ENCODE peak calls at places on chromosome 22, in four cellular contexts. U is stomach, X is colonic mucosa, F is neural progenitor cell. D is an unnamed sample. For H3K36me3 and H3K4me1, the result is how much of the 10 kb centered on the place peaks cover.

GRCh38 chr22:36160499-36160942 is at the start of gene APOL3:
- DNase-seq in U (peak), X (peak), F (no peak), D (peak)

GRCh38 chr22:35043932-35044319 is 22.0 kb upstream of the ISX start:
- DNase-seq in U (no peak), X (no peak), F (no peak), D (no peak)

GRCh38 chr22:46934746-46935491 is 172.5 kb downstream of the TBC1D22A start:
- DNase-seq in U (no peak), X (peak), F (no peak), D (no peak)

GRCh38 chr22:46436595-46437163 is 100.7 kb downstream of the CELSR1 start:
- DNase-seq in U (no peak), X (no peak), F (no peak), D (no peak)

GRCh38 chr22:37273126-37273845 is 9.0 kb upstream of the CYTH4 start:
- DNase-seq in U (no peak), X (no peak), F (no peak), D (no peak)

GRCh38 chr22:34055525-34056200 is 135.4 kb upstream of the LARGE1 start:
- DNase-seq in U (peak), X (no peak), F (peak), D (no peak)

GRCh38 chr22:45310331-45311032 is 748 bp downstream of the FAM118A start:
- DNase-seq in U (no peak), X (no peak), F (peak), D (no peak)

GRCh38 chr22:22025320-22026156 is 43.0 kb upstream of the TOP3B start:
- DNase-seq in U (no peak), X (no peak), F (no peak), D (no peak)

GRCh38 chr22:33918676-33919590 is 1.3 kb downstream of the LARGE1 start:
- DNase-seq in U (no peak), X (no peak), F (no peak), D (no peak)

GRCh38 chr22:17746916-17747315 is 27.4 kb downstream of the BID start:
- DNase-seq in U (no peak), X (no peak), F (no peak), D (no peak)

GRCh38 chr22:45129703-45130524 is 33.8 kb upstream of the NUP50 start:
- DNase-seq in U (no peak), X (no peak), F (no peak), D (no peak)

GRCh38 chr22:40753114-40753513 is 66.0 kb downstream of the SLC25A17 start:
- DNase-seq in U (no peak), X (no peak), F (no peak), D (no peak)

GRCh38 chr22:44351685-44352377 is 39.1 kb upstream of the SHISAL1 start:
- DNase-seq in U (no peak), X (no peak), F (peak), D (no peak)

GRCh38 chr22:46287873-46288751 is 8.6 kb upstream of the GTSE1 start:
- DNase-seq in U (peak), X (no peak), F (no peak), D (peak)

GRCh38 chr22:33450756-33451155 is 392.6 kb upstream of the SYN3 start:
- DNase-seq in U (no peak), X (no peak), F (no peak), D (no peak)

GRCh38 chr22:36145881-36146280 is 14.7 kb downstream of the APOL3 start:
- DNase-seq in U (no peak), X (no peak), F (no peak), D (no peak)

GRCh38 chr22:22810018-22810427 is 77.6 kb upstream of the IGLL5 start:
- DNase-seq in U (peak), X (no peak), F (peak), D (peak)

GRCh38 chr22:37501610-37502341 is 15.6 kb upstream of the MFNG start:
- DNase-seq in U (peak), X (peak), F (no peak), D (peak)

GRCh38 chr22:36816635-36817428 is at the start of gene PVALB:
- DNase-seq in U (no peak), X (no peak), F (peak), D (no peak)

GRCh38 chr22:46173152-46173551 is 22.8 kb downstream of the PPARA start:
- DNase-seq in U (no peak), X (no peak), F (no peak), D (no peak)

GRCh38 chr22:40512426-40513136 is 123.9 kb downstream of the MRTFA start:
- DNase-seq in U (no peak), X (no peak), F (no peak), D (no peak)

GRCh38 chr22:44686873-44687600 is 15.0 kb upstream of the PRR5 start:
- DNase-seq in U (no peak), X (no peak), F (no peak), D (no peak)

GRCh38 chr22:33539902-33540751 is 380.1 kb downstream of the LARGE1 start:
- DNase-seq in U (peak), X (peak), F (no peak), D (peak)

GRCh38 chr22:33975841-33976240 is 55.6 kb upstream of the LARGE1 start:
- DNase-seq in U (no peak), X (no peak), F (no peak), D (no peak)

GRCh38 chr22:25909988-25910387 is 168.0 kb downstream of the MYO18B start:
- DNase-seq in U (no peak), X (no peak), F (no peak), D (no peak)

GRCh38 chr22:36329217-36330078 is 58.3 kb downstream of the MYH9 start:
- DNase-seq in U (peak), X (peak), F (peak), D (no peak)

GRCh38 chr22:49260681-49261580 is 566.7 kb downstream of the BRD1 start:
- DNase-seq in U (peak), X (no peak), F (no peak), D (peak)

GRCh38 chr22:46653596-46653995 is 33.4 kb downstream of the GRAMD4 start:
- DNase-seq in U (no peak), X (no peak), F (no peak), D (no peak)

GRCh38 chr22:41947181-41948080 is 479 bp upstream of the CENPM start:
- DNase-seq in U (no peak), X (no peak), F (no peak), D (no peak)

GRCh38 chr22:44676441-44677298 is 25.3 kb upstream of the PRR5 start:
- DNase-seq in U (peak), X (peak), F (no peak), D (no peak)

GRCh38 chr22:49297871-49298721 is 529.6 kb downstream of the BRD1 start:
- DNase-seq in U (peak), X (no peak), F (no peak), D (peak)

GRCh38 chr22:35357883-35358621 is 22.8 kb upstream of the HMOX1 start:
- DNase-seq in U (no peak), X (no peak), F (no peak), D (no peak)

GRCh38 chr22:22400099-22400498 is 108.4 kb downstream of the ZNF280B start:
- DNase-seq in U (no peak), X (no peak), F (no peak), D (no peak)

GRCh38 chr22:35510481-35510934 is 30.1 kb upstream of the RASD2 start:
- DNase-seq in U (no peak), X (no peak), F (no peak), D (no peak)

GRCh38 chr22:45290410-45290936 is 5.7 kb downstream of the UPK3A start:
- DNase-seq in U (peak), X (peak), F (peak), D (no peak)

GRCh38 chr22:26464312-26464711 is 19.3 kb downstream of the HPS4 start:
- DNase-seq in U (no peak), X (no peak), F (no peak), D (no peak)

GRCh38 chr22:44776535-44777363 is 24.4 kb downstream of the ARHGAP8 start:
- DNase-seq in U (no peak), X (no peak), F (peak), D (no peak)

GRCh38 chr22:45562537-45563361 is 60.1 kb downstream of the FBLN1 start:
- DNase-seq in U (no peak), X (no peak), F (no peak), D (peak)

GRCh38 chr22:19260194-19260593 is 31.3 kb downstream of the CLTCL1 start:
- DNase-seq in U (no peak), X (no peak), F (no peak), D (no peak)

GRCh38 chr22:27195104-27195503 is 537.7 kb downstream of the MIAT start:
- DNase-seq in U (no peak), X (peak), F (no peak), D (no peak)

GRCh38 chr22:31843526-31843925 is 89.7 kb downstream of the DEPDC5 start:
- DNase-seq in U (no peak), X (no peak), F (no peak), D (no peak)
- H3K36me3 ChIP-seq in U (half or more), X (under half), F (under half), D (half or more)

GRCh38 chr22:30404307-30404706 is 7.5 kb downstream of the SEC14L2 start:
- DNase-seq in U (no peak), X (no peak), F (no peak), D (no peak)

GRCh38 chr22:30402036-30402759 is 5.4 kb downstream of the SEC14L2 start:
- DNase-seq in U (no peak), X (no peak), F (no peak), D (no peak)

GRCh38 chr22:30405731-30406130 is 8.9 kb downstream of the SEC14L2 start:
- DNase-seq in U (no peak), X (no peak), F (no peak), D (no peak)

GRCh38 chr22:30408388-30409101 is 11.7 kb downstream of the SEC14L2 start:
- DNase-seq in U (no peak), X (no peak), F (no peak), D (no peak)

GRCh38 chr22:30406400-30406799 is 9.6 kb downstream of the SEC14L2 start:
- DNase-seq in U (no peak), X (no peak), F (no peak), D (no peak)
- H3K4me1 ChIP-seq in U (under half), X (under half), F (under half), D (under half)

GRCh38 chr22:24063361-24063760 is 52.3 kb downstream of the CABIN1 start:
- DNase-seq in U (no peak), X (no peak), F (no peak), D (no peak)
- H3K36me3 ChIP-seq in U (half or more), X (under half), F (under half), D (half or more)

GRCh38 chr22:43005106-43005505 is 9.8 kb downstream of the PACSIN2 start:
- DNase-seq in U (no peak), X (no peak), F (no peak), D (no peak)

GRCh38 chr22:43000441-43001175 is 14.3 kb downstream of the PACSIN2 start:
- DNase-seq in U (no peak), X (no peak), F (no peak), D (no peak)

GRCh38 chr22:43004362-43005035 is 10.4 kb downstream of the PACSIN2 start:
- DNase-seq in U (no peak), X (peak), F (no peak), D (no peak)

GRCh38 chr22:43001271-43002197 is 13.4 kb downstream of the PACSIN2 start:
- DNase-seq in U (no peak), X (no peak), F (no peak), D (no peak)

DNA sequence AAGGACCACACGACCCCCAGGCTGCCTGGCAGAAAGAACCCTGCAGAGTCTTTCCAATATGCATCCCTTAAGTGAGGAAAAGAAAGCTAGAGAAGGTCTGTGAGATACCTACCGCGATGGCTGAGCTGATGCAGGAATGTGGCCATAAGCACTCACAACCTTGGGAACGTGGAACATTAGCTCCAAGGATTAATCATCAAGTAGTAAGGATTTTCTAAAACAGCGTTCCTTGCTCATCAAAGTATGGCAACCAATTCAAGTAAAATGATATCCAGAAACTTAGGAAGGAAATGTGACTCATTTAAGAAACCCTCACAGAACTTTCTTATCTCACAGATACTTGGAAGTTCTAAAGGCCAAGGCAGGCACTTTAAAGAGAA is 12.8 kb downstream of the PACSIN2 start:
- DNase-seq in U (no peak), X (no peak), F (no peak), D (no peak)
- H3K4me1 ChIP-seq in U (half or more), X (under half), F (under half), D (half or more)

GRCh38 chr22:50420581-50420980 is 54.3 kb downstream of the SBF1 start:
- DNase-seq in U (no peak), X (no peak), F (no peak), D (no peak)

GRCh38 chr22:50422961-50423815 is 51.6 kb downstream of the SBF1 start:
- DNase-seq in U (no peak), X (no peak), F (no peak), D (no peak)

GRCh38 chr22:50423956-50424355 is 50.9 kb downstream of the SBF1 start:
- DNase-seq in U (no peak), X (no peak), F (no peak), D (no peak)

GRCh38 chr22:50420015-50420414 is 54.8 kb downstream of the SBF1 start:
- DNase-seq in U (no peak), X (no peak), F (no peak), D (no peak)

DNA sequence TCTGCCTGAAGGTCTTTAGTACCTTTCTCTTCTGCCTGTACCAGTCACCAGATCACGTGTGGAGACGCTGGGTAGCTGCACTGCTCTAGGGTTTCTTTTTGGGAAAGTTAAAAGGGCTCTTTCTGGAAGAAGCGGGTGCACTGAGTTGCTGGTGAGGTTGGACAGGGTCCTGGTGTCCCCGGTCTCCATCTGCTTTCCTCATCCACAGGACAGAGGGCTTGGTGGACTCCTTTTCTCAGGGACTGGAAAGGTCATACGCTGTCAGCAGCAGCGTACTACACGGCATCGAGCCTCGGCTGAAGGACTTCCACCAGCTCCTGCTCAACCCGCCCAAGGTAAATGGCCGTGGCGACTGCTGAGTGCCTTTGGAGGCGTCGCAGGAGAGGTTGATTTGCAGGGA is 52.8 kb downstream of the SBF1 start:
- DNase-seq in U (no peak), X (no peak), F (no peak), D (no peak)
- H3K36me3 ChIP-seq in U (half or more), X (under half), F (under half), D (half or more)

GRCh38 chr22:48100685-48101417 is 1338.4 kb downstream of the TBC1D22A start:
- DNase-seq in U (peak), X (no peak), F (no peak), D (no peak)
- H3K4me1 ChIP-seq in U (under half), X (under half), F (under half), D (under half)

GRCh38 chr22:31952459-31952858 is 8.1 kb downstream of the YWHAH start:
- DNase-seq in U (no peak), X (no peak), F (no peak), D (no peak)
- H3K36me3 ChIP-seq in U (under half), X (under half), F (under half), D (under half)

DNA sequence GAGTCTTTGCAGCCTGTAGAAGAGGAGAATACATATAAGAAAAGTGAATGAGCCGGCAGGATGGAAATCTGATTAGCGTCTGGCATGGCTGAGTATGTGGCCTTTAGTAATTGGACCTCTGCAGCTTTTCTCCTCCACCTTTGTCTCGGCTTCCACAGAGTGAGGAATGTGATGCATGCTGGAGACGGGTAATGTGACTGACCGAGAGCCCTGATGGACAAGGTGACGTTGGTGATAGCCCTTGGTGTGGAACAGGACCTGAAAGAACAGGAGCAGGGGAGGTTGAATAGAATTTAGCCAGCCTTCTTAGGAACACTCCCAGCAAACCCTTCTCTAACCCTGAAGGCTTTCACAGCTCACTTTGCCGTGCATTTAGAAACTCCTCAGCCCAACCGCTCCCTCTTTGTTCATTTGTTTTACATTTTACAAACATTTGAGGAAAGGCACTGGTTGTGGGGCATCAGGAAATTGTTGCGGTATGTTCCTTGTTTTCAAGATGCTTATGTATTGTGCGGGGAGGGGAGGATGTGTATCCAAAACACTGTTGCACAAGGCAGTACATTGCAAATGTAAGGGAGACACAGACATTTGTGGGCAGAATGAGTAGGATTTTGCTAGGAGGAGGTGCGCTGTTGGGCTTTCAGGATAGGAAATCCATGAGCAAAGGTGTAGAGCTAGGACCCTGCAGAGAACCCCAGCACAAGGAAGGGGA is 6.9 kb downstream of the GTPBP1 start:
- DNase-seq in U (no peak), X (no peak), F (peak), D (no peak)
- H3K4me1 ChIP-seq in U (half or more), X (under half), F (under half), D (under half)

D was measured in upper lobe of right lung.